ENCODE peak calls at places on chromosomes 2 and 18, in seven cellular contexts. X, Y, S, W, Z, P and T are unnamed samples.

GRCh38 chr2:182625814-182626213 is 90.2 kb upstream of the DNAJC10 start:
- DNase-seq in Y (no peak), S (no peak), Z (no peak), X (no peak), W (no peak), P (no peak), T (no peak)

GRCh38 chr2:12803616-12804015 is 86.9 kb downstream of the TRIB2 start:
- DNase-seq in X (no peak), Z (no peak), P (no peak), Y (peak), S (no peak), W (no peak), T (no peak)

GRCh38 chr2:128282976-128283810 is 35.5 kb downstream of the HS6ST1 start:
- DNase-seq in W (no peak), Z (no peak), Y (no peak), P (no peak), S (no peak), X (no peak), T (no peak)

GRCh38 chr2:170157025-170157684 is 20.8 kb upstream of the MYO3B start:
- DNase-seq in P (no peak), Y (peak), X (no peak), Z (no peak), W (no peak), S (no peak), T (no peak)

GRCh38 chr2:56288863-56289580 is 105.2 kb downstream of the CCDC85A start:
- DNase-seq in Y (no peak), S (no peak), P (no peak), W (no peak), X (no peak), Z (no peak), T (no peak)

GRCh38 chr2:60503923-60504514 is 49.4 kb downstream of the BCL11A start:
- DNase-seq in W (no peak), Z (no peak), P (no peak), Y (no peak), S (no peak), X (no peak), T (no peak)

GRCh38 chr18:27921392-27921791 is 255.5 kb downstream of the CDH2 start:
- DNase-seq in W (peak), Z (no peak), Y (no peak), S (no peak), P (no peak), X (no peak), T (no peak)

GRCh38 chr18:23661735-23662308 is 889 bp downstream of the ANKRD29 start:
- DNase-seq in Y (no peak), X (no peak), S (no peak), P (no peak), W (no peak), Z (no peak), T (no peak)

GRCh38 chr2:191645807-191646611 is 31.9 kb upstream of the NABP1 start:
- DNase-seq in Y (no peak), W (no peak), X (no peak), P (no peak), Z (no peak), S (no peak), T (peak)

GRCh38 chr2:208556954-208557601 is 150.5 kb downstream of the PTH2R start:
- DNase-seq in Z (no peak), P (no peak), X (no peak), W (no peak), S (no peak), Y (no peak), T (no peak)

GRCh38 chr2:180607501-180608060 is 372.8 kb upstream of the UBE2E3 start:
- DNase-seq in X (no peak), Y (no peak), Z (no peak), P (no peak), S (no peak), W (no peak), T (no peak)

GRCh38 chr2:121570036-121570664 is 39.5 kb downstream of the RNU4ATAC start:
- DNase-seq in X (no peak), Y (no peak), W (no peak), S (no peak), Z (no peak), P (no peak), T (no peak)

DNA sequence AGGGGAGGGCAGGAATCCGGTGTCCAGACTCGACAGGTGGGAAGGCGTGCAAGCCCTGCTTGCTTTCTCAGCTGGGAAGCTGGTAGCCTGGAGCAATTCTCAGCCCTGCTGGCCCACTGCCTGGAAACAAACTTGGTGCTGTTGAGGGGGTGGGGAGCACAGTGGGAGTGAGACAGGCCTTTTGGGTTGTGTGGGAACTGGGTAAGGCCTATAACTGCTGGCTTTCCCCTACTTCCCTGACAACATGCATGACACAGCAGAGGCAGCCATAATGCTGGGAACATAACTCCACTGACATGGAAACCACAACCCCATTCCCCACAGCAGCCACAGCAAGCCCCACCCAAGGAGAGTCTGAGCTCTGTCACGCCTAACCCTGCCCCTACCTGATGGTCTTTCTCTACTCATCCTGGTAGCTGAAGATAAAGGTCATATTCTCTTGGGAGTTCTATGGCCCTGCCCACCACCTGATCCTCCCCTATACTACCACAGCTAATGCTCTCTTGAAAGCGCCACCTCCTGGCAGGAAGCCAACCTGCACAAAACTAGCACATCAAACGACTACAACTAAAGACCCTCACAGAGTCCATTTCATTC is 122.9 kb upstream of the ACVR1C start:
- DNase-seq in Y (peak), W (peak), Z (no peak), X (no peak), S (no peak), P (no peak), T (peak)
- TF ChIP-seq CTCF in Y (no peak), W (peak), Z (no peak), X (peak), S (no peak), P (no peak), T (no peak)

DNA sequence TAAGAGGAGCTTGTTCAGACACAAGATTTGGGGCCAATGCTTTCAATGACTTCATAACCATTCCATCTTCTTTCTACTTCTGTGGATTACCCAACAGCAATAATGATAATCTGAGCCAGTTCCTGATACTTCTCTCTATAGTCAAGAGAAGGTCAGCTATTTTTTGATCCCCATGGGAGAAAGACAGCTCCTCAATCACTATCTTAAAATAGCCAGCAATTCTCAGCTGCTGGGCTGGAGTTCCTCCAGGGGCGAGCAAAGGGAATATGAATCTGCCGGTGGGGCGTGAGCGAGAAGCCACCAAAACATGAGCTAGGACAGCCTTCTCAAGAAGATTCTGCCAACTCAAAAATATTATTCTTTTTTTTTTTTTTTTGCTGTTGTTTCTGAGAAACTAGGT is at the start of gene TMEM182:
- DNase-seq in W (no peak), S (peak), X (no peak), Y (peak), P (no peak), Z (peak), T (no peak)
- H3K4me3 ChIP-seq in W (no peak), S (no peak), X (no peak), Y (no peak), P (no peak), Z (no peak), T (no peak)

DNA sequence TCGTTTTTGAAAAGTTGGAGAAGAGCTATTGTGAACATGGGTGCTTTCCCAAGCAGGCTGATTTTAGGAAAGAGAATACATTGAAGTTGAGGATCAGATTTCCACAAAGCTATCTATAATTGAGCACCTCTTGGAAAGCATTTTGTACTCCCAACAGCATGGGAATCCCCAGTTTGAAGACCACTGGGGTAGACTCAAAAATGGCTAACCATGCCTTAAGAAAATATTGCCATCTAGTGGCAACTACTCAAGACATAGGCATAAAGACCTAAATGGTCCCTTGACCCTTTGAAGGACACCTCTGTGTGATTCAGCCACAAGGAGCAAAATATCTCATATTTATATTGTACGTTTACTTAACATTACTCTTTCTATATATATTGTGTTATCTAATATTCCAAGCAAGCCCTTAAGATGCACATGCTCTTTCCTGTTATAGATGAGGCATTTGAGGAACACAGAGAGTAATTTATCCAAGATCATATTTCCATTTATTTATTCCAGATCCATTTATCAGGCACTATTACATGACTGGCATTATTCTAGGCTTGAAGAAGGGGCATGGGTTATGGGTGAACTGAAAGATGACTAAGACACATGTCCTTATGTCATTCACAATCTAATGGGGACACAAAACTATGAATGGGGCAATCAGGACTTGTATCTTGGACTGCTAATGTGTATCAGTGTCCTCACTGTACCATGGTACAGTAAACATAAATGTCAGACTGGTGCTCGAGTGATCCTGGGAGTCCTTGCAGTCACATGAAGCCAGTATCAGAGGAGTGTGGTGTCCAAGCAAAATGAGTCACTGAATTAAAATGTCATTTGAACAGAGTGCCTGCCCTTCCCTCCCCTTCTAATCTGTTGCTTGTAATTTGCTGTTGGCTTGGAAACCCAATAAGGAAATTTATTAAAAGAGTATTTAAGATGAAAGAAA is 121.0 kb upstream of the XPO1 start:
- DNase-seq in X (no peak), S (no peak), Y (peak), W (peak), P (no peak), Z (no peak), T (peak)
- TF ChIP-seq CTCF in X (peak), S (no peak), Y (peak), W (peak), P (peak), Z (no peak), T (peak)

GRCh38 chr2:27407798-27408491 is 1.4 kb downstream of the PPM1G start:
- DNase-seq in X (no peak), Y (peak), P (no peak), W (peak), Z (no peak), S (no peak), T (peak)
- H3K4me3 ChIP-seq in X (peak), Y (peak), P (peak), W (peak), Z (no peak), S (peak), T (peak)

GRCh38 chr2:96114546-96114902 is 1.8 kb downstream of the ADRA2B start:
- DNase-seq in S (no peak), W (no peak), Y (no peak), X (no peak), Z (no peak), P (no peak), T (no peak)

GRCh38 chr2:96113951-96114350 is 2.4 kb downstream of the ADRA2B start:
- DNase-seq in Z (no peak), P (no peak), Y (no peak), S (no peak), X (no peak), W (no peak), T (no peak)

GRCh38 chr2:96111823-96112500 is 4.4 kb downstream of the ADRA2B start:
- DNase-seq in Z (no peak), Y (no peak), S (no peak), W (no peak), P (peak), X (no peak), T (no peak)

GRCh38 chr2:96112501-96113366 is 3.6 kb downstream of the ADRA2B start:
- DNase-seq in Z (no peak), S (no peak), Y (no peak), X (no peak), P (no peak), W (no peak), T (no peak)

GRCh38 chr2:96113367-96113677 is 3.0 kb downstream of the ADRA2B start:
- DNase-seq in W (no peak), X (no peak), S (no peak), P (no peak), Y (no peak), Z (no peak), T (no peak)
- TF ChIP-seq CTCF in W (peak), X (no peak), S (no peak), P (no peak), Y (no peak), Z (no peak), T (no peak)

GRCh38 chr18:13086906-13087305 is 95.7 kb downstream of the CEP192 start:
- DNase-seq in W (no peak), Z (no peak), S (no peak), X (no peak), P (no peak), Y (no peak), T (no peak)
- H3K4me3 ChIP-seq in W (no peak), Z (no peak), S (no peak), X (no peak), P (no peak), Y (no peak), T (no peak)

GRCh38 chr2:100029460-100029859 is 112.9 kb downstream of the AFF3 start:
- DNase-seq in P (no peak), W (no peak), Y (no peak), Z (no peak), S (no peak), X (no peak), T (no peak)
- TF ChIP-seq CTCF in P (no peak), W (peak), Y (peak), Z (no peak), S (no peak), X (peak), T (peak)